ENCODE peak calls at places on chromosomes 6 and 20, in four cellular contexts. One of them, this sample, is unnamed.

GRCh38 chr6:16727996-16728395 is 33.3 kb downstream of the ATXN1 start:
- DNase-seq in WTC11: no peak
- DNase-seq in K562: no peak
- DNase-seq in HepG2: peak
- DNase-seq in this sample: no peak

GRCh38 chr6:130934848-130935585 is 107.8 kb downstream of the SMLR1 start:
- DNase-seq in K562: no peak
- DNase-seq in HepG2: peak
- DNase-seq in WTC11: no peak
- DNase-seq in this sample: no peak

GRCh38 chr20:53949319-53949839 is 121.0 kb downstream of the BCAS1 start:
- DNase-seq in WTC11: no peak
- DNase-seq in K562: no peak
- DNase-seq in HepG2: no peak
- DNase-seq in this sample: no peak

GRCh38 chr20:24572140-24572539 is 102.7 kb downstream of the SYNDIG1 start:
- DNase-seq in WTC11: no peak
- DNase-seq in K562: no peak
- DNase-seq in HepG2: no peak
- DNase-seq in this sample: no peak

GRCh38 chr20:14498809-14499208 is 161.4 kb upstream of the FLRT3 start:
- DNase-seq in K562: no peak
- DNase-seq in HepG2: no peak
- DNase-seq in WTC11: peak
- DNase-seq in this sample: no peak

GRCh38 chr6:11774392-11774791 is 4.2 kb downstream of the ADTRP start:
- DNase-seq in WTC11: no peak
- DNase-seq in HepG2: no peak
- DNase-seq in K562: no peak
- DNase-seq in this sample: no peak

GRCh38 chr20:36591854-36592641 is 13.5 kb upstream of the RAB5IF start:
- DNase-seq in HepG2: peak
- DNase-seq in WTC11: peak
- DNase-seq in K562: peak
- DNase-seq in this sample: no peak

GRCh38 chr6:7707787-7708186 is 18.1 kb upstream of the BMP6 start:
- DNase-seq in WTC11: no peak
- DNase-seq in HepG2: no peak
- DNase-seq in K562: no peak
- DNase-seq in this sample: no peak

GRCh38 chr6:30463242-30463641 is 26.1 kb upstream of the HLA-E start:
- DNase-seq in WTC11: no peak
- DNase-seq in HepG2: no peak
- DNase-seq in K562: no peak
- DNase-seq in this sample: no peak

GRCh38 chr6:1686117-1687098 is 76.7 kb downstream of the FOXC1 start:
- DNase-seq in WTC11: no peak
- DNase-seq in K562: no peak
- DNase-seq in HepG2: no peak
- DNase-seq in this sample: no peak

GRCh38 chr6:125154184-125155135 is 887 bp downstream of the TPD52L1 start:
- DNase-seq in WTC11: peak
- DNase-seq in K562: peak
- DNase-seq in HepG2: peak
- DNase-seq in this sample: no peak

GRCh38 chr6:44006123-44006871 is 121.0 kb downstream of the MRPL14 start:
- DNase-seq in HepG2: no peak
- DNase-seq in K562: no peak
- DNase-seq in WTC11: no peak
- DNase-seq in this sample: no peak

GRCh38 chr20:59482581-59483187 is 121.7 kb upstream of the PHACTR3 start:
- DNase-seq in K562: no peak
- DNase-seq in WTC11: no peak
- DNase-seq in HepG2: no peak
- DNase-seq in this sample: no peak

GRCh38 chr20:36866681-36867485 is 9.1 kb upstream of the TLDC2 start:
- DNase-seq in WTC11: no peak
- DNase-seq in K562: no peak
- DNase-seq in HepG2: no peak
- DNase-seq in this sample: no peak

GRCh38 chr20:34977365-34978091 is 21.9 kb downstream of the MYH7B start:
- DNase-seq in HepG2: peak
- DNase-seq in K562: peak
- DNase-seq in WTC11: no peak
- DNase-seq in this sample: no peak

GRCh38 chr20:45049438-45049837 is 51.5 kb downstream of the KCNS1 start:
- DNase-seq in HepG2: no peak
- DNase-seq in WTC11: no peak
- DNase-seq in K562: no peak
- DNase-seq in this sample: no peak

GRCh38 chr6:159945801-159946392 is 23.0 kb upstream of the IGF2R start:
- DNase-seq in WTC11: no peak
- DNase-seq in HepG2: no peak
- DNase-seq in K562: no peak
- DNase-seq in this sample: no peak

DNA sequence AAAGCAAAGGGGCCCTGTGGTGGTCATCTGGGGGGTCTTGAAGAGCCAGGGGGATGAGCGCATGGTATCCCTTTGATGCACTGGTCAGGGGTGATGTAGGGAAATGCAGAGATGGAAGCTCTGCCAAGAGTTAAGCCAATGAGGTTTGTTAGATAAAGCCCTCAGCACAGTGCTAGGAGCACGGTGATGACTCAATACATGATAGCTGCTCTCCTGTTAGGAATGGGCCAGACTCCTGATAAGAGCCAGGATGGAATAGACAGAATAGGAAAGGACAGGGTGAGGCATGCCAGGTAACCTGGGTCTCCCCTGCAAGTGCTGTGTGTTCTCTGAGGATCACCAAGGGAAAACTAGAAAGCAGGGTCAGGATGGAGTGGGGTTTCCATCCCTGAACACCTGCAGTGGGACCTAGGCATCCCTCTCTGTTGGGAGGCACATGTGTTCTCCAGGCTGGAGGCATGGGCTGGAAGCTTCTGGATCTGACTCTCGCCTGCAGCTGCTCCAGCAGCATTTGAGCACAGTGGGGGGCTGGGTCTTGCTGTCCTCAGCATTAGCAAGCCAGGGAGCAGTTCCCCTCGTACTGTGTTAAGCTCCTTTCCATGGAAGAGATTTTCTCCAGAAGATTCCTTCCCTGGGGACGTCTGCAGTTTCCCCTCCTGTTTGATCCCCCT is 71.8 kb upstream of the TIAM2 start:
- DNase-seq in K562: no peak
- DNase-seq in WTC11: peak
- DNase-seq in HepG2: no peak
- DNase-seq in this sample: no peak
- TF ChIP-seq CREM in K562: no peak
- TF ChIP-seq CREM in WTC11: no peak
- TF ChIP-seq CREM in HepG2: no peak
- TF ChIP-seq CREM in this sample: no peak

DNA sequence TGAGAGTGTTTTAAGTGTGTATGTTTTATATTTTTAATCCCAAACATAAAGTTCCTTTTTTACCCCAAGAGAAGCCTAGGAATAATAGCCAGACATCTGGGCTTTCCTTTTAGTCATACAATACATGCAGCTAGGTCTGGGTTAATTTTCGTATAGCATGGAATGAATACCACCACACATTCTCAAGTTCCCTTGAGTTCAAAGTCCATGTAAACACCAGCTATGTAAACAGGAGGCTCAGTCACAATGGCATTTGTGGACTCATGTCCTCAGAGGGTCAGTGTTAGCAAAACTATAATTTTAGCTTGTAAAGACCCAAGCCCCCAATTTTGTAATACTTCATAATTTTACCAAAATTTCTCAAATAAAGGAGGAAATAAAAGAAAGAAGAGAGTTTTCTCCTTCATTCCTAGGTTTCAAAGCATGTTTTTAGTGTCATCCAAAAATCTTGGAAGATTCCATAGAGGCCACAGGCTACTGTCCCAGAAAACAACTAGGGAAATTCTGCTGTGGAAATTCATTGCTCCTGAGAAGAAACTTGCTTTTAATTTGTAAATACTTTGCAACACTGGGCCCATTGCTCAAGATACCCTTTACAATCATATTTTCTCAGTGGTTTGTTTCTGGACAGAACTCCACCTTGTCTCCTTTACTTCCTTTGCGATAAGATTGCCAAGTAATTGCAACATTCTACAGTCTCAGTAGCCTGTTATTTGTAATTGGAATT is 671.2 kb downstream of the COL12A1 start:
- DNase-seq in HepG2: peak
- DNase-seq in WTC11: no peak
- DNase-seq in K562: no peak
- DNase-seq in this sample: no peak
- TF ChIP-seq CREM in HepG2: peak
- TF ChIP-seq CREM in WTC11: no peak
- TF ChIP-seq CREM in K562: no peak
- TF ChIP-seq CREM in this sample: no peak

DNA sequence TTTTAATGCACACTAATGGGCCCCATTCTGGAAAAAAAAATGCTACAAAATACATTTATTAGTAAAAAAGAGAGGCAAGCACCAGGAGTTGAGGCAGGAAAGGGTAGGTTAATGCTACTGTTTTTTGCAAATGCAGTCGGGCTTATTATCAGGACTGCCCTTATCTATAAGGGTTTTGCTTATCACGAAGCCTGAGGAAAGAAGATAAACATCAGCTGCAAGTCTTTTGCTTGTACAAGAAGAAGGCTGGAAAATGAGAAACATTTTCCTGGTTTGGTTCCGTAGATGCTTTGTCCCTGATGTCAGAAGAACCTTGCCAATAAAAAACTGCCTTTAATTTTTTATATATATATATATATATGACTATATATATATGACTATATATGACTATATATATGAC is 189.3 kb upstream of the VGLL2 start:
- DNase-seq in K562: no peak
- DNase-seq in HepG2: no peak
- DNase-seq in WTC11: no peak
- DNase-seq in this sample: no peak
- TF ChIP-seq CREM in K562: no peak
- TF ChIP-seq CREM in HepG2: no peak
- TF ChIP-seq CREM in WTC11: no peak
- TF ChIP-seq CREM in this sample: no peak

DNA sequence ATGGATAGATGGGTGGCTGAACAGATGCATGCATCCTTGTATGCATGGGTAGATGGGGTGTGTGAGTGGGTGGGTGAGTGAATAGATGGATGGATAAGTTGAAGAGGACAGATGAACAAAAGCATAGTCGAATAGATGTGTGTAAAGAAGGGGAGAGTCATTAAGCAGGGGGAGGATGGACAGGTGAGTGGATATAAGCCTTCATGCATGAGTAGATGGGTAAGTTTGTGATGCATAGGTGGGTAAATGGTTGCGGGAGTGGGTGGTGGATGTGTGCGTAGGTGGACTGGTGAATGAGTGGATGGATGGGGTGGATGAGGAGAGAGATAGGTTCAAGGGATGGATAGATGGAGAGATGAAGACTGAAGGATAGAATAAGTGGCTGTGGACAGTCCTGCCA is 29.6 kb downstream of the HLA-DPB1 start:
- DNase-seq in HepG2: no peak
- DNase-seq in K562: no peak
- DNase-seq in WTC11: no peak
- DNase-seq in this sample: no peak
- TF ChIP-seq CREM in HepG2: no peak
- TF ChIP-seq CREM in K562: no peak
- TF ChIP-seq CREM in WTC11: no peak
- TF ChIP-seq CREM in this sample: no peak

This sample was measured in GM12878.